ENCODE peak calls at places on chromosomes 6 and 20, in four cellular contexts. Z, G, T and O are unnamed samples.
A peak's percentile ranks its signal among the peaks of the same experiment; 100 is the strongest.

GRCh38 chr6:52227495-52227894 is 16.8 kb downstream of the IL17F start:
- DNase-seq in Z (peak; percentile 81), G (no peak), T (no peak), O (no peak)

GRCh38 chr20:38649275-38649891 is 47.8 kb downstream of the ARHGAP40 start:
- DNase-seq in Z (peak; percentile 57), G (no peak), T (peak; percentile 36), O (no peak)

GRCh38 chr6:109429496-109429895 is 10.9 kb downstream of the PPIL6 start:
- DNase-seq in Z (no peak), G (no peak), T (no peak), O (no peak)

GRCh38 chr20:4681441-4681840 is 40.3 kb upstream of the PRND start:
- DNase-seq in Z (no peak), G (no peak), T (no peak), O (no peak)

GRCh38 chr6:20261685-20262084 is 49.4 kb upstream of the MBOAT1 start:
- DNase-seq in Z (no peak), G (no peak), T (no peak), O (no peak)

GRCh38 chr20:61803903-61804804 is 261.5 kb downstream of the TAF4 start:
- DNase-seq in Z (peak; percentile 56), G (no peak), T (no peak), O (peak; percentile 3)

GRCh38 chr6:158816329-158816728 is 2.8 kb downstream of the EZR start:
- DNase-seq in Z (peak; percentile 51), G (no peak), T (no peak), O (no peak)

GRCh38 chr20:37939701-37940151 is 36.8 kb downstream of the VSTM2L start:
- DNase-seq in Z (peak; percentile 15), G (no peak), T (no peak), O (no peak)

GRCh38 chr6:143594647-143595046 is 83.1 kb upstream of the PHACTR2 start:
- DNase-seq in Z (no peak), G (no peak), T (no peak), O (no peak)

GRCh38 chr20:11796041-11796440 is 121.7 kb upstream of the BTBD3 start:
- DNase-seq in Z (no peak), G (no peak), T (no peak), O (no peak)

GRCh38 chr6:2857580-2858337 is 16.1 kb upstream of the SERPINB1 start:
- DNase-seq in Z (peak; percentile 80), G (no peak), T (no peak), O (no peak)

GRCh38 chr20:36624068-36624813 is 18.7 kb downstream of the RAB5IF start:
- DNase-seq in Z (no peak), G (no peak), T (no peak), O (no peak)

GRCh38 chr6:39685486-39685826 is 39.8 kb downstream of the KIF6 start:
- DNase-seq in Z (no peak), G (no peak), T (no peak), O (no peak)

GRCh38 chr6:144181639-144182038 is 31.3 kb downstream of the STX11 start:
- DNase-seq in Z (no peak), G (no peak), T (no peak), O (no peak)

GRCh38 chr20:35626386-35627001 is 10.9 kb downstream of the SPAG4 start:
- DNase-seq in Z (no peak), G (no peak), T (no peak), O (no peak)

GRCh38 chr6:130518588-130518987 is 152.8 kb downstream of the TMEM200A start:
- DNase-seq in Z (no peak), G (no peak), T (no peak), O (no peak)

GRCh38 chr20:18276821-18277220 is 11.5 kb upstream of the ZNF133 start:
- DNase-seq in Z (peak; percentile 59), G (no peak), T (peak; percentile 77), O (peak; percentile 24)

GRCh38 chr6:147782302-147782701 is 273.8 kb downstream of the SAMD5 start:
- DNase-seq in Z (no peak), G (no peak), T (no peak), O (no peak)

GRCh38 chr20:6576721-6577120 is 190.8 kb upstream of the BMP2 start:
- DNase-seq in Z (no peak), G (no peak), T (no peak), O (no peak)